ENCODE peak calls at places on chromosomes 2 and 18, in seven cellular contexts. H is cardiac muscle cell, E is SK-N-DZ, C is foreskin fibroblast, J is activated T-cell treated with anti-CD3 and anti-CD28 coated beads for 1 hour, F is posterior cingulate gyrus, W is activated T-helper 1 cell treated with Interleukin-2 at 50 U/mL for 16 hours. M is an unnamed sample.

GRCh38 chr2:206823178-206823577 is 57.8 kb downstream of the FASTKD2 start:
- DNase-seq in W (no peak), C (no peak), J (no peak), F (no peak), E (no peak), H (peak; percentile 82), M (no peak)

GRCh38 chr18:79947881-79948610 is 3.4 kb downstream of the SLC66A2 start:
- DNase-seq in J (no peak), H (no peak), C (no peak), W (no peak), F (no peak), E (no peak), M (no peak)

GRCh38 chr2:25339791-25340339 is 1.9 kb downstream of the DNMT3A start:
- DNase-seq in J (no peak), W (no peak), C (no peak), H (peak; percentile 62), E (no peak), F (peak; percentile 84), M (no peak)

GRCh38 chr18:63112681-63113080 is 206.9 kb downstream of the BCL2 start:
- DNase-seq in H (no peak), J (no peak), F (no peak), W (no peak), E (no peak), C (no peak), M (no peak)

GRCh38 chr2:99821572-99822369 is 320.6 kb downstream of the AFF3 start:
- DNase-seq in E (no peak), W (no peak), F (no peak), J (no peak), H (no peak), C (peak; percentile 55), M (no peak)

GRCh38 chr2:177771191-177771590 is 301.4 kb downstream of the PDE11A start:
- DNase-seq in F (no peak), J (no peak), W (no peak), C (no peak), E (no peak), H (no peak), M (no peak)

GRCh38 chr2:545711-546650 is 131.2 kb downstream of the TMEM18 start:
- DNase-seq in F (no peak), J (no peak), E (no peak), H (no peak), W (no peak), C (no peak), M (no peak)

GRCh38 chr2:11092693-11093335 is 62.5 kb upstream of the SLC66A3 start:
- DNase-seq in E (no peak), J (no peak), H (no peak), C (no peak), W (no peak), F (no peak), M (no peak)

GRCh38 chr18:67043276-67043675 is 439.4 kb upstream of the CDH19 start:
- DNase-seq in H (no peak), C (no peak), F (peak; percentile 55), W (no peak), J (no peak), E (no peak), M (no peak)

GRCh38 chr18:22241806-22242440 is 72.5 kb downstream of the GATA6 start:
- DNase-seq in H (no peak), F (no peak), J (no peak), C (no peak), W (no peak), E (no peak), M (no peak)

GRCh38 chr2:223523541-223523940 is 78.6 kb downstream of the SCG2 start:
- DNase-seq in E (no peak), C (no peak), J (no peak), F (no peak), W (no peak), H (no peak), M (no peak)

GRCh38 chr2:233544079-233544690 is 22.4 kb downstream of the USP40 start:
- DNase-seq in C (no peak), E (no peak), J (no peak), H (no peak), F (no peak), W (no peak), M (no peak)

GRCh38 chr2:209933499-209934458 is 68.7 kb upstream of the RPE start:
- DNase-seq in J (no peak), C (peak; percentile 26), E (no peak), W (no peak), H (no peak), F (no peak), M (no peak)

GRCh38 chr18:3177902-3178687 is 41.7 kb downstream of the MYOM1 start:
- DNase-seq in J (no peak), H (no peak), E (no peak), C (no peak), F (no peak), W (no peak), M (no peak)

GRCh38 chr2:133418671-133419070 is 149.6 kb downstream of the NCKAP5 start:
- DNase-seq in W (no peak), J (no peak), E (no peak), F (no peak), H (no peak), C (no peak), M (no peak)

GRCh38 chr2:224775638-224776037 is 59.5 kb upstream of the CCDC195 start:
- DNase-seq in F (no peak), H (no peak), J (no peak), W (no peak), C (no peak), E (no peak), M (no peak)

GRCh38 chr18:74342416-74343043 is 26.9 kb downstream of the C18orf63 start:
- DNase-seq in H (peak; percentile 70), E (peak; percentile 51), F (no peak), J (no peak), W (no peak), C (peak; percentile 37), M (no peak)

GRCh38 chr2:65728477-65729180 is 296.2 kb upstream of the SPRED2 start:
- DNase-seq in F (no peak), E (no peak), J (no peak), H (no peak), W (no peak), C (no peak), M (no peak)

GRCh38 chr2:28621172-28622100 is 125.6 kb downstream of the PLB1 start:
- DNase-seq in J (peak; percentile 49), H (peak; percentile 52), E (peak; percentile 28), W (peak; percentile 57), C (peak; percentile 95), F (peak; percentile 76), M (peak; percentile 53)

GRCh38 chr2:46135936-46136335 is 161.3 kb upstream of the EPAS1 start:
- DNase-seq in E (no peak), F (no peak), W (no peak), H (peak; percentile 40), C (no peak), J (no peak), M (no peak)

GRCh38 chr18:51622676-51623075 is 425.2 kb upstream of the MEX3C start:
- DNase-seq in E (peak; percentile 49), F (no peak), H (no peak), J (no peak), W (no peak), C (no peak), M (no peak)

GRCh38 chr2:9778012-9778411 is 65.3 kb upstream of the TAF1B start:
- DNase-seq in J (no peak), W (no peak), E (no peak), C (no peak), H (peak; percentile 43), F (peak; percentile 18), M (no peak)

GRCh38 chr2:58019209-58019608 is 27.4 kb upstream of the VRK2 start:
- DNase-seq in J (no peak), H (no peak), E (no peak), W (no peak), F (no peak), C (no peak), M (no peak)

GRCh38 chr2:239368906-239369584 is 31.8 kb downstream of the HDAC4 start:
- DNase-seq in C (no peak), W (no peak), J (no peak), H (peak; percentile 12), E (peak; percentile 83), F (peak; percentile 44), M (no peak)

GRCh38 chr2:72236445-72237067 is 88.9 kb upstream of the CYP26B1 start:
- DNase-seq in E (no peak), W (no peak), J (no peak), H (no peak), F (no peak), C (peak; percentile 44), M (no peak)

GRCh38 chr2:38098351-38099095 is 22.6 kb upstream of the CYP1B1 start:
- DNase-seq in J (no peak), W (no peak), F (no peak), C (no peak), E (no peak), H (no peak), M (no peak)

GRCh38 chr18:12770469-12771219 is 67.8 kb downstream of the PSMG2 start:
- DNase-seq in H (no peak), E (no peak), J (no peak), F (no peak), W (no peak), C (no peak), M (no peak)

GRCh38 chr2:58891828-58892366 is 650.8 kb upstream of the FANCL start:
- DNase-seq in F (no peak), E (no peak), C (no peak), J (no peak), W (no peak), H (no peak), M (no peak)

GRCh38 chr2:230661072-230661957 is 51.3 kb upstream of the CAB39 start:
- DNase-seq in W (no peak), J (no peak), F (peak; percentile 8), E (no peak), H (no peak), C (no peak), M (peak; percentile 28)

GRCh38 chr2:155841442-155841841 is 491.1 kb downstream of the NR4A2 start:
- DNase-seq in W (no peak), H (no peak), C (no peak), E (no peak), J (no peak), F (no peak), M (no peak)

GRCh38 chr2:175282300-175282699 is 100.8 kb upstream of the ATP5MC3 start:
- DNase-seq in H (peak; percentile 31), E (peak; percentile 59), F (no peak), J (no peak), W (no peak), C (peak; percentile 6), M (no peak)

GRCh38 chr18:21735452-21736015 is 5.1 kb upstream of the MIB1 start:
- DNase-seq in C (peak; percentile 21), F (no peak), H (no peak), W (peak; percentile 45), J (peak; percentile 22), E (no peak), M (no peak)

GRCh38 chr2:233059797-233060499 is at the start of gene INPP5D:
- DNase-seq in H (no peak), W (peak; percentile 58), J (peak; percentile 56), E (no peak), F (no peak), C (no peak), M (peak; percentile 60)

M was measured in activated gamma-delta T cell treated with anti-CD3 and anti-CD28 coated beads, Interleukin-2, amount 50 U/mL, for 16 hours.